ENCODE peak calls at places on chromosomes 7 and 10, in eight cellular contexts. One of them, this sample, is unnamed.

GRCh38 chr10:16986406-16987128 is 143.0 kb downstream of the CUBN start:
- DNase-seq in trophoblast cell: no peak
- DNase-seq in cortex of kidney: no peak
- DNase-seq in T follicular helper cell: no peak
- DNase-seq in smooth muscle cell of the brain vasculature: no peak
- DNase-seq in ovary: no peak
- DNase-seq in NB4: no peak
- DNase-seq in brain microvascular endothelial cell: peak; percentile 68
- DNase-seq in this sample: no peak

GRCh38 chr10:55943403-55943802 is 417.7 kb downstream of the ZWINT start:
- DNase-seq in smooth muscle cell of the brain vasculature: no peak
- DNase-seq in brain microvascular endothelial cell: no peak
- DNase-seq in trophoblast cell: no peak
- DNase-seq in NB4: no peak
- DNase-seq in T follicular helper cell: no peak
- DNase-seq in cortex of kidney: no peak
- DNase-seq in ovary: no peak
- DNase-seq in this sample: no peak

GRCh38 chr10:102493771-102494170 is 8.7 kb downstream of the ACTR1A start:
- DNase-seq in brain microvascular endothelial cell: no peak
- DNase-seq in cortex of kidney: no peak
- DNase-seq in NB4: no peak
- DNase-seq in T follicular helper cell: no peak
- DNase-seq in ovary: no peak
- DNase-seq in smooth muscle cell of the brain vasculature: no peak
- DNase-seq in trophoblast cell: no peak
- DNase-seq in this sample: no peak

GRCh38 chr10:132407846-132408278 is 10.9 kb downstream of the PWWP2B start:
- DNase-seq in ovary: peak; percentile 65
- DNase-seq in brain microvascular endothelial cell: peak; percentile 31
- DNase-seq in trophoblast cell: peak; percentile 87
- DNase-seq in T follicular helper cell: no peak
- DNase-seq in smooth muscle cell of the brain vasculature: peak; percentile 31
- DNase-seq in NB4: peak; percentile 28
- DNase-seq in cortex of kidney: no peak
- DNase-seq in this sample: no peak

GRCh38 chr7:8260871-8261707 is 878 bp downstream of the ICA1 start:
- DNase-seq in NB4: peak; percentile 32
- DNase-seq in brain microvascular endothelial cell: peak; percentile 0
- DNase-seq in ovary: no peak
- DNase-seq in cortex of kidney: no peak
- DNase-seq in T follicular helper cell: no peak
- DNase-seq in trophoblast cell: no peak
- DNase-seq in smooth muscle cell of the brain vasculature: no peak
- DNase-seq in this sample: no peak

GRCh38 chr10:101952196-101952595 is 103.8 kb downstream of the ARMH3 start:
- DNase-seq in trophoblast cell: no peak
- DNase-seq in T follicular helper cell: no peak
- DNase-seq in smooth muscle cell of the brain vasculature: no peak
- DNase-seq in brain microvascular endothelial cell: no peak
- DNase-seq in ovary: no peak
- DNase-seq in NB4: no peak
- DNase-seq in cortex of kidney: no peak
- DNase-seq in this sample: no peak

GRCh38 chr7:99928994-99929729 is at the start of gene GJC3:
- DNase-seq in smooth muscle cell of the brain vasculature: no peak
- DNase-seq in T follicular helper cell: peak; percentile 16
- DNase-seq in trophoblast cell: peak; percentile 32
- DNase-seq in brain microvascular endothelial cell: peak; percentile 34
- DNase-seq in cortex of kidney: no peak
- DNase-seq in NB4: peak; percentile 78
- DNase-seq in ovary: peak; percentile 24
- DNase-seq in this sample: no peak

GRCh38 chr10:22319559-22320558 is 1.0 kb upstream of the BMI1 start:
- DNase-seq in NB4: peak; percentile 44
- DNase-seq in smooth muscle cell of the brain vasculature: no peak
- DNase-seq in trophoblast cell: peak; percentile 37
- DNase-seq in T follicular helper cell: no peak
- DNase-seq in brain microvascular endothelial cell: no peak
- DNase-seq in cortex of kidney: no peak
- DNase-seq in ovary: no peak
- DNase-seq in this sample: no peak

GRCh38 chr10:1610986-1611770 is 126.1 kb downstream of the ADARB2 start:
- DNase-seq in NB4: no peak
- DNase-seq in smooth muscle cell of the brain vasculature: no peak
- DNase-seq in cortex of kidney: no peak
- DNase-seq in brain microvascular endothelial cell: no peak
- DNase-seq in T follicular helper cell: no peak
- DNase-seq in trophoblast cell: no peak
- DNase-seq in ovary: no peak
- DNase-seq in this sample: no peak

GRCh38 chr10:100697631-100698030 is 47.8 kb upstream of the PAX2 start:
- DNase-seq in T follicular helper cell: no peak
- DNase-seq in smooth muscle cell of the brain vasculature: no peak
- DNase-seq in cortex of kidney: no peak
- DNase-seq in NB4: no peak
- DNase-seq in brain microvascular endothelial cell: no peak
- DNase-seq in trophoblast cell: no peak
- DNase-seq in ovary: no peak
- DNase-seq in this sample: no peak

GRCh38 chr7:112184455-112184854 is 21.7 kb downstream of the DOCK4 start:
- DNase-seq in cortex of kidney: no peak
- DNase-seq in NB4: no peak
- DNase-seq in ovary: no peak
- DNase-seq in smooth muscle cell of the brain vasculature: no peak
- DNase-seq in T follicular helper cell: no peak
- DNase-seq in trophoblast cell: no peak
- DNase-seq in brain microvascular endothelial cell: no peak
- DNase-seq in this sample: no peak

GRCh38 chr10:4081691-4082111 is 296.7 kb upstream of the KLF6 start:
- DNase-seq in smooth muscle cell of the brain vasculature: no peak
- DNase-seq in trophoblast cell: peak; percentile 42
- DNase-seq in cortex of kidney: no peak
- DNase-seq in ovary: peak; percentile 36
- DNase-seq in NB4: no peak
- DNase-seq in T follicular helper cell: no peak
- DNase-seq in brain microvascular endothelial cell: no peak
- DNase-seq in this sample: no peak

GRCh38 chr7:129773328-129773731 is 161.8 kb downstream of the NRF1 start:
- DNase-seq in brain microvascular endothelial cell: no peak
- DNase-seq in ovary: no peak
- DNase-seq in cortex of kidney: no peak
- DNase-seq in NB4: peak; percentile 53
- DNase-seq in smooth muscle cell of the brain vasculature: no peak
- DNase-seq in T follicular helper cell: no peak
- DNase-seq in trophoblast cell: no peak
- DNase-seq in this sample: no peak

GRCh38 chr7:91064938-91065337 is 199.3 kb upstream of the FZD1 start:
- DNase-seq in ovary: no peak
- DNase-seq in smooth muscle cell of the brain vasculature: no peak
- DNase-seq in trophoblast cell: peak; percentile 29
- DNase-seq in brain microvascular endothelial cell: no peak
- DNase-seq in NB4: no peak
- DNase-seq in cortex of kidney: no peak
- DNase-seq in T follicular helper cell: no peak
- DNase-seq in this sample: no peak

GRCh38 chr10:74923556-74923955 is 97.2 kb downstream of the KAT6B start:
- DNase-seq in NB4: peak; percentile 27
- DNase-seq in ovary: no peak
- DNase-seq in brain microvascular endothelial cell: no peak
- DNase-seq in trophoblast cell: no peak
- DNase-seq in smooth muscle cell of the brain vasculature: no peak
- DNase-seq in T follicular helper cell: no peak
- DNase-seq in cortex of kidney: no peak
- DNase-seq in this sample: no peak

GRCh38 chr10:62464308-62464707 is 90.1 kb downstream of the ZNF365 start:
- DNase-seq in ovary: no peak
- DNase-seq in T follicular helper cell: no peak
- DNase-seq in NB4: no peak
- DNase-seq in trophoblast cell: no peak
- DNase-seq in brain microvascular endothelial cell: no peak
- DNase-seq in smooth muscle cell of the brain vasculature: no peak
- DNase-seq in cortex of kidney: no peak
- DNase-seq in this sample: no peak

GRCh38 chr10:117322258-117322657 is 53.0 kb downstream of the PDZD8 start:
- DNase-seq in trophoblast cell: no peak
- DNase-seq in ovary: no peak
- DNase-seq in NB4: no peak
- DNase-seq in cortex of kidney: no peak
- DNase-seq in T follicular helper cell: no peak
- DNase-seq in brain microvascular endothelial cell: peak; percentile 24
- DNase-seq in smooth muscle cell of the brain vasculature: no peak
- DNase-seq in this sample: no peak

GRCh38 chr7:122893486-122893885 is 7.2 kb upstream of the CADPS2 start:
- DNase-seq in ovary: no peak
- DNase-seq in smooth muscle cell of the brain vasculature: no peak
- DNase-seq in cortex of kidney: no peak
- DNase-seq in NB4: no peak
- DNase-seq in brain microvascular endothelial cell: no peak
- DNase-seq in T follicular helper cell: no peak
- DNase-seq in trophoblast cell: no peak
- DNase-seq in this sample: no peak

GRCh38 chr10:94320285-94320914 is 42.3 kb downstream of the NOC3L start:
- DNase-seq in smooth muscle cell of the brain vasculature: no peak
- DNase-seq in T follicular helper cell: peak; percentile 41
- DNase-seq in cortex of kidney: no peak
- DNase-seq in brain microvascular endothelial cell: peak; percentile 56
- DNase-seq in trophoblast cell: peak; percentile 87
- DNase-seq in ovary: peak; percentile 76
- DNase-seq in NB4: peak; percentile 72
- DNase-seq in this sample: no peak

GRCh38 chr10:14244801-14245211 is 85.9 kb downstream of the FRMD4A start:
- DNase-seq in NB4: peak; percentile 76
- DNase-seq in smooth muscle cell of the brain vasculature: no peak
- DNase-seq in ovary: no peak
- DNase-seq in T follicular helper cell: no peak
- DNase-seq in trophoblast cell: peak; percentile 88
- DNase-seq in cortex of kidney: no peak
- DNase-seq in brain microvascular endothelial cell: peak; percentile 39
- DNase-seq in this sample: peak; percentile 34

GRCh38 chr7:10802526-10802925 is 171.1 kb upstream of the PHF14 start:
- DNase-seq in cortex of kidney: no peak
- DNase-seq in smooth muscle cell of the brain vasculature: no peak
- DNase-seq in trophoblast cell: no peak
- DNase-seq in brain microvascular endothelial cell: peak; percentile 94
- DNase-seq in T follicular helper cell: no peak
- DNase-seq in NB4: no peak
- DNase-seq in ovary: no peak
- DNase-seq in this sample: peak; percentile 7

GRCh38 chr10:74991435-74991834 is 120.0 kb upstream of the SAMD8 start:
- DNase-seq in brain microvascular endothelial cell: no peak
- DNase-seq in trophoblast cell: peak; percentile 34
- DNase-seq in NB4: peak; percentile 41
- DNase-seq in smooth muscle cell of the brain vasculature: no peak
- DNase-seq in T follicular helper cell: no peak
- DNase-seq in cortex of kidney: no peak
- DNase-seq in ovary: no peak
- DNase-seq in this sample: peak; percentile 5